ENCODE peak calls at places on chromosomes 11 and 22, in five cellular contexts. S is adrenal gland, J is AG10803, Q is K562, Z is uterus. F is an unnamed sample.

GRCh38 chr11:118912742-118913410 is 12.8 kb downstream of the BCL9L start:
- DNase-seq in S (peak; percentile 60), J (no peak), Q (no peak), Z (peak; percentile 43), F (no peak)

GRCh38 chr11:72776844-72777754 is 16.7 kb downstream of the STARD10 start:
- DNase-seq in S (peak; percentile 85), J (no peak), Q (peak; percentile 89), Z (no peak), F (no peak)

GRCh38 chr11:64341851-64342791 is 2.1 kb downstream of the CCDC88B start:
- DNase-seq in S (peak; percentile 95), J (peak; percentile 88), Q (peak; percentile 95), Z (peak; percentile 89), F (peak; percentile 91)

GRCh38 chr11:65546217-65546958 is 11.8 kb downstream of the LTBP3 start:
- DNase-seq in S (peak; percentile 89), J (no peak), Q (peak; percentile 98), Z (peak; percentile 72), F (no peak)

GRCh38 chr11:124467376-124468061 is 22.0 kb upstream of the OR8B8 start:
- DNase-seq in S (no peak), J (no peak), Q (no peak), Z (no peak), F (no peak)

GRCh38 chr11:44630511-44631210 is 65.2 kb downstream of the CD82 start:
- DNase-seq in S (peak; percentile 34), J (no peak), Q (no peak), Z (no peak), F (no peak)

GRCh38 chr11:1828542-1828941 is 6.2 kb upstream of the SYT8 start:
- DNase-seq in S (no peak), J (no peak), Q (no peak), Z (no peak), F (no peak)

GRCh38 chr11:336666-337002 is 16.0 kb upstream of the IFITM3 start:
- DNase-seq in S (no peak), J (no peak), Q (no peak), Z (peak; percentile 13), F (no peak)

GRCh38 chr11:101428918-101429317 is 154.9 kb downstream of the TRPC6 start:
- DNase-seq in S (no peak), J (peak; percentile 42), Q (no peak), Z (no peak), F (peak; percentile 16)

GRCh38 chr11:27353593-27354358 is 9.2 kb downstream of the CCDC34 start:
- DNase-seq in S (no peak), J (peak; percentile 53), Q (no peak), Z (no peak), F (peak; percentile 73)

GRCh38 chr11:15893080-15893492 is 463.3 kb downstream of the SOX6 start:
- DNase-seq in S (no peak), J (peak; percentile 74), Q (no peak), Z (no peak), F (peak; percentile 40)

GRCh38 chr11:61556621-61557020 is 24.3 kb downstream of the SYT7 start:
- DNase-seq in S (no peak), J (no peak), Q (no peak), Z (no peak), F (no peak)

GRCh38 chr22:35648066-35649025 is at the start of gene APOL6:
- DNase-seq in S (peak; percentile 78), J (peak; percentile 75), Q (no peak), Z (no peak), F (peak; percentile 90)

GRCh38 chr22:30705710-30706651 is 11.3 kb downstream of the OSBP2 start:
- DNase-seq in S (peak; percentile 81), J (peak; percentile 98), Q (no peak), Z (no peak), F (peak; percentile 28)

GRCh38 chr11:123590296-123590912 is 64.0 kb downstream of the SCN3B start:
- DNase-seq in S (peak; percentile 95), J (peak; percentile 74), Q (no peak), Z (no peak), F (peak; percentile 39)

GRCh38 chr11:100981196-100981824 is 148.3 kb downstream of the PGR start:
- DNase-seq in S (no peak), J (no peak), Q (no peak), Z (no peak), F (no peak)

GRCh38 chr11:127919206-127920000 is 668.0 kb downstream of the ETS1 start:
- DNase-seq in S (no peak), J (peak; percentile 80), Q (no peak), Z (no peak), F (peak; percentile 70)

GRCh38 chr11:134624166-134624920 is 212.3 kb upstream of the B3GAT1 start:
- DNase-seq in S (peak; percentile 6), J (no peak), Q (no peak), Z (no peak), F (no peak)

DNA sequence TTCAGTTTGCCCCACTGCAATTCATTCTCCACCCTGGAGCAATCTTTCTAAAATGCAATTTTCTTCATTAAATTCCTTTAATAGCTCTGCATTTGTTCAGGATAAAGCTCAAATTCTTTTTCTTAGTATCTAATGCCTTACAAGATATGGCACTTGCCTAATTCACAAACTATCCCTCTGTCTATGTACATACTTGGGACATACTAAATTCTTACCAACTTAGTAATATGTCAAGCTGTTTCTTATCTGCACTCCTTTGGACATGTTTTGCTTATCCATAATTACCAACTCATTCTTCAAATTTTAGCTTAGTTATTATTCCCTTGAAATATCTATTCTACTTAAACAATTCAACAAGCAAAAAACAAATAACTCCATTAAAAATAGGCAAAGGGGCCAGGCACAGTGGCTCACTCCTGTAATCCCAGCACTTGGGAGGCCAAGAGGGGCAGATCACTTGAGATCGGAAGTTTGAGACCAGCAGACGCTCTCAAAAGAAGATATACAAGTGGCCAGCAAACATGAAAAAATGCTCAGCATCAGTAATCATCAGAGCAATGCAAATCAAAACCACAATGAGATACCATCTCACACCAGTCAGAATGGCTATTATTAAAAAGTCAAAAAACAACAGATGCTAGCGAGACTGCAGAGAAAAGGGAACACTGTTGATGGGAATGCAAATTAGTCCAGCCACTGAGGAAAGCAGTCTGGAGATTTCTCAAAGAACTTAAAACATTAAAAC is 96.9 kb downstream of the FAM76B start:
- DNase-seq in S (no peak), J (peak; percentile 83), Q (no peak), Z (no peak), F (peak; percentile 58)
- TF ChIP-seq CTCF in S (no peak), J (no peak), Q (no peak), Z (no peak), F (no peak)

DNA sequence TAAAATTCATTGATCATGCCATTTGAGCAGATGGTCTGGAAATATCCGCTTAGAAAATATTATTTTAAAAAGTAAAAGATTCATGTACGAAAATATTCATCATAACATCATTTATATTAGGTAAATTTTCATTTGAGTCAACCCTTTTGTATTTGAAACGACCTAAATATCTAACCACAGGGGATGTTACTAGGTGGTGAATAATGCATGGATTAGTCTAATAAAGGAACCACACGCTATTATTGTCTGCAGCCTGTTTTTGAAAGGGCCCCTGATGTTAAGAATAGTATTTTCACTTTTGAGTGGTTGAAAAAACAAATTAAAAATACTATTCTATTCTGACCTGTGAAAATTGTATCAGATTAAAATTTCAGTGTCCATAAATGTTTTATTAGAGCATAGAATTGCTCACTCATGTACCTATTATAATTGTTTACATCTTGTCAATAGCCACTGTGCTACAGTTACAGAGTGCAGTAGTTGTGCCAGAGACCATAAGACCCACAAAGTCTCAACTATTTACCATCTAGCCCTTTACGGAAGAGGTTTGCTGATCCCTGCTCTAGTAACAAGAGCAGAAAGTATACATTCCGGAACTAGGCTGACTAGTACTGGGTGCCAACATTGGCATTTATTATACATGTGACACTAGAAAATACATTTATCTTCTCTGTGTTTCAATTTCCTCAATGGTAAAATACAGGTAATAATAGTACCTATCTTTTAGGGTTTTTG is 176.1 kb downstream of the LRRC4C start:
- DNase-seq in S (no peak), J (no peak), Q (no peak), Z (no peak), F (no peak)
- H3K4me3 ChIP-seq in S (no peak overlapping the region), J (no peak overlapping the region), Q (no peak overlapping the region), Z (no peak overlapping the region), F (no peak overlapping the region)

GRCh38 chr22:33464698-33465097 is 406.5 kb upstream of the SYN3 start:
- DNase-seq in S (no peak), J (no peak), Q (no peak), Z (no peak), F (no peak)

GRCh38 chr22:33465554-33465953 is 407.4 kb upstream of the SYN3 start:
- DNase-seq in S (no peak), J (peak; percentile 27), Q (no peak), Z (no peak), F (no peak)

GRCh38 chr22:33467067-33467466 is 408.9 kb upstream of the SYN3 start:
- DNase-seq in S (no peak), J (no peak), Q (no peak), Z (no peak), F (no peak)

GRCh38 chr22:33470456-33470855 is 412.3 kb upstream of the SYN3 start:
- DNase-seq in S (no peak), J (no peak), Q (no peak), Z (no peak), F (no peak)

DNA sequence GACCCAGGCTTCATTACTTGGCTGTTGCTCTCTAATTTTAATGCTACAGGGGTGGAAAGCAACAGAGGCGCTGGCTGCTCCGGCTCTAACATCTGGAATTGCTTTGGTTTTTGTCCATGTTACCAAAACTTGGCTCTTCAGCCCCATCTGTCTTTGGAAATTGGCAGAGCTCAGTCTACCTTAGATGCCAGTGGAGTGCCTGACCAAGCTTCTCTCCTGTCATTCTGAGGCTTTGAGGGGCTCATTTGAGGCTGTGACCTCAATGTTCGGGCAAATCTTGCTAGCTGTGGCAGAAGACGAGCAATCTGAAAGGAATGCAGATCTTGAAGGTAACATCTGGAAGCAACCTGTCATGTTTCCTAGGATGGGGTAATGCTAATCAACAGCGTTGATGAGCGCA is 409.5 kb upstream of the SYN3 start:
- DNase-seq in S (no peak), J (peak; percentile 73), Q (no peak), Z (no peak), F (peak; percentile 26)
- TF ChIP-seq CTCF in S (no peak), J (peak; percentile 56), Q (no peak), Z (no peak), F (peak; percentile 45)

GRCh38 chr22:33054276-33054675 is 3.9 kb downstream of the SYN3 start:
- DNase-seq in S (no peak), J (no peak), Q (no peak), Z (no peak), F (no peak)

GRCh38 chr22:33056108-33056507 is 2.1 kb downstream of the SYN3 start:
- DNase-seq in S (no peak), J (no peak), Q (no peak), Z (no peak), F (no peak)

GRCh38 chr22:33053323-33053722 is 4.9 kb downstream of the SYN3 start:
- DNase-seq in S (no peak), J (no peak), Q (no peak), Z (no peak), F (no peak)

GRCh38 chr22:33062402-33062801 is 4.2 kb upstream of the SYN3 start:
- DNase-seq in S (no peak), J (no peak), Q (no peak), Z (no peak), F (no peak)

GRCh38 chr22:33057363-33057995 is 702 bp downstream of the SYN3 start:
- DNase-seq in S (no peak), J (no peak), Q (no peak), Z (no peak), F (no peak)
- H3K4me3 ChIP-seq in S (no peak overlapping the region), J (no peak overlapping the region), Q (no peak overlapping the region), Z (no peak overlapping the region), F (no peak overlapping the region)